ENCODE peak calls at places on chromosomes 6 and 20, in ten cellular contexts. One of them, this sample, is unnamed. For H3K27me3, the result is how much of the 10 kb centered on the place peaks cover.

GRCh38 chr6:6730831-6731230 is 142.3 kb downstream of the LY86 start:
- DNase-seq in prostate gland: no peak
- DNase-seq in upper lobe of right lung: no peak
- DNase-seq in PC-9: peak
- DNase-seq in sigmoid colon: peak
- DNase-seq in PC-3: peak
- DNase-seq in colonic mucosa: no peak
- DNase-seq in transverse colon: no peak
- DNase-seq in IMR-90: peak
- DNase-seq in CD8-positive, alpha-beta T cell: no peak
- DNase-seq in this sample: peak

GRCh38 chr6:168441434-168442391 is 729 bp downstream of the SMOC2 start:
- DNase-seq in prostate gland: no peak
- DNase-seq in upper lobe of right lung: no peak
- DNase-seq in PC-9: no peak
- DNase-seq in sigmoid colon: no peak
- DNase-seq in PC-3: no peak
- DNase-seq in colonic mucosa: no peak
- DNase-seq in transverse colon: no peak
- DNase-seq in IMR-90: no peak
- DNase-seq in CD8-positive, alpha-beta T cell: no peak
- DNase-seq in this sample: no peak

GRCh38 chr6:24403501-24403824 is 727 bp downstream of the MRS2 start:
- DNase-seq in prostate gland: no peak
- DNase-seq in upper lobe of right lung: no peak
- DNase-seq in PC-9: no peak
- DNase-seq in sigmoid colon: no peak
- DNase-seq in PC-3: no peak
- DNase-seq in colonic mucosa: no peak
- DNase-seq in transverse colon: no peak
- DNase-seq in IMR-90: no peak
- DNase-seq in CD8-positive, alpha-beta T cell: no peak
- DNase-seq in this sample: no peak

GRCh38 chr20:63693079-63693974 is 3.1 kb upstream of the TNFRSF6B start:
- DNase-seq in prostate gland: no peak
- DNase-seq in upper lobe of right lung: no peak
- DNase-seq in PC-9: no peak
- DNase-seq in sigmoid colon: peak
- DNase-seq in PC-3: no peak
- DNase-seq in colonic mucosa: no peak
- DNase-seq in transverse colon: no peak
- DNase-seq in IMR-90: no peak
- DNase-seq in CD8-positive, alpha-beta T cell: no peak
- DNase-seq in this sample: no peak

GRCh38 chr20:57238089-57238488 is 28.4 kb downstream of the BMP7 start:
- DNase-seq in prostate gland: no peak
- DNase-seq in upper lobe of right lung: no peak
- DNase-seq in PC-9: no peak
- DNase-seq in sigmoid colon: no peak
- DNase-seq in PC-3: no peak
- DNase-seq in colonic mucosa: no peak
- DNase-seq in transverse colon: no peak
- DNase-seq in IMR-90: no peak
- DNase-seq in CD8-positive, alpha-beta T cell: no peak
- DNase-seq in this sample: no peak

GRCh38 chr6:34982424-34982852 is 93.4 kb downstream of the ANKS1A start:
- DNase-seq in prostate gland: no peak
- DNase-seq in upper lobe of right lung: no peak
- DNase-seq in PC-9: no peak
- DNase-seq in sigmoid colon: no peak
- DNase-seq in PC-3: peak
- DNase-seq in colonic mucosa: no peak
- DNase-seq in transverse colon: no peak
- DNase-seq in IMR-90: peak
- DNase-seq in CD8-positive, alpha-beta T cell: no peak
- DNase-seq in this sample: no peak

GRCh38 chr6:52512199-52512598 is 64.7 kb downstream of the TRAM2 start:
- DNase-seq in prostate gland: no peak
- DNase-seq in upper lobe of right lung: no peak
- DNase-seq in PC-9: peak
- DNase-seq in sigmoid colon: peak
- DNase-seq in PC-3: peak
- DNase-seq in colonic mucosa: no peak
- DNase-seq in transverse colon: peak
- DNase-seq in IMR-90: peak
- DNase-seq in CD8-positive, alpha-beta T cell: no peak
- DNase-seq in this sample: peak

GRCh38 chr6:55182016-55182650 is 7.8 kb downstream of the HCRTR2 start:
- DNase-seq in prostate gland: no peak
- DNase-seq in upper lobe of right lung: no peak
- DNase-seq in PC-9: no peak
- DNase-seq in sigmoid colon: no peak
- DNase-seq in PC-3: no peak
- DNase-seq in colonic mucosa: no peak
- DNase-seq in transverse colon: no peak
- DNase-seq in IMR-90: no peak
- DNase-seq in CD8-positive, alpha-beta T cell: no peak
- DNase-seq in this sample: peak

GRCh38 chr6:91486200-91486599 is 899.3 kb upstream of the MAP3K7 start:
- DNase-seq in prostate gland: no peak
- DNase-seq in upper lobe of right lung: no peak
- DNase-seq in PC-9: no peak
- DNase-seq in sigmoid colon: no peak
- DNase-seq in PC-3: no peak
- DNase-seq in colonic mucosa: no peak
- DNase-seq in transverse colon: no peak
- DNase-seq in IMR-90: no peak
- DNase-seq in CD8-positive, alpha-beta T cell: no peak
- DNase-seq in this sample: no peak

GRCh38 chr20:19260412-19261090 is 48.1 kb downstream of the SLC24A3 start:
- DNase-seq in prostate gland: no peak
- DNase-seq in upper lobe of right lung: no peak
- DNase-seq in PC-9: no peak
- DNase-seq in sigmoid colon: no peak
- DNase-seq in PC-3: no peak
- DNase-seq in colonic mucosa: no peak
- DNase-seq in transverse colon: no peak
- DNase-seq in IMR-90: no peak
- DNase-seq in CD8-positive, alpha-beta T cell: no peak
- DNase-seq in this sample: peak

GRCh38 chr6:16639689-16640480 is 121.4 kb downstream of the ATXN1 start:
- DNase-seq in prostate gland: no peak
- DNase-seq in upper lobe of right lung: no peak
- DNase-seq in PC-9: no peak
- DNase-seq in sigmoid colon: no peak
- DNase-seq in PC-3: peak
- DNase-seq in colonic mucosa: no peak
- DNase-seq in transverse colon: no peak
- DNase-seq in IMR-90: peak
- DNase-seq in CD8-positive, alpha-beta T cell: no peak
- DNase-seq in this sample: peak

GRCh38 chr6:111253999-111254778 is 166.9 kb downstream of the SLC16A10 start:
- DNase-seq in prostate gland: no peak
- DNase-seq in upper lobe of right lung: no peak
- DNase-seq in PC-9: no peak
- DNase-seq in sigmoid colon: no peak
- DNase-seq in PC-3: no peak
- DNase-seq in colonic mucosa: no peak
- DNase-seq in transverse colon: no peak
- DNase-seq in IMR-90: no peak
- DNase-seq in CD8-positive, alpha-beta T cell: no peak
- DNase-seq in this sample: no peak

GRCh38 chr20:36051318-36052116 is 83.1 kb downstream of the CNBD2 start:
- DNase-seq in prostate gland: no peak
- DNase-seq in upper lobe of right lung: no peak
- DNase-seq in PC-9: no peak
- DNase-seq in sigmoid colon: no peak
- DNase-seq in PC-3: no peak
- DNase-seq in colonic mucosa: no peak
- DNase-seq in transverse colon: no peak
- DNase-seq in IMR-90: no peak
- DNase-seq in CD8-positive, alpha-beta T cell: no peak
- DNase-seq in this sample: no peak

GRCh38 chr6:73418081-73418741 is 23.6 kb downstream of the DDX43 start:
- DNase-seq in prostate gland: no peak
- DNase-seq in upper lobe of right lung: no peak
- DNase-seq in PC-9: no peak
- DNase-seq in sigmoid colon: no peak
- DNase-seq in PC-3: no peak
- DNase-seq in colonic mucosa: no peak
- DNase-seq in transverse colon: no peak
- DNase-seq in IMR-90: peak
- DNase-seq in CD8-positive, alpha-beta T cell: no peak
- DNase-seq in this sample: no peak

GRCh38 chr6:26089272-26089671 is 2.0 kb downstream of the HFE start:
- DNase-seq in prostate gland: no peak
- DNase-seq in upper lobe of right lung: no peak
- DNase-seq in PC-9: no peak
- DNase-seq in sigmoid colon: peak
- DNase-seq in PC-3: no peak
- DNase-seq in colonic mucosa: no peak
- DNase-seq in transverse colon: peak
- DNase-seq in IMR-90: no peak
- DNase-seq in CD8-positive, alpha-beta T cell: no peak
- DNase-seq in this sample: no peak

DNA sequence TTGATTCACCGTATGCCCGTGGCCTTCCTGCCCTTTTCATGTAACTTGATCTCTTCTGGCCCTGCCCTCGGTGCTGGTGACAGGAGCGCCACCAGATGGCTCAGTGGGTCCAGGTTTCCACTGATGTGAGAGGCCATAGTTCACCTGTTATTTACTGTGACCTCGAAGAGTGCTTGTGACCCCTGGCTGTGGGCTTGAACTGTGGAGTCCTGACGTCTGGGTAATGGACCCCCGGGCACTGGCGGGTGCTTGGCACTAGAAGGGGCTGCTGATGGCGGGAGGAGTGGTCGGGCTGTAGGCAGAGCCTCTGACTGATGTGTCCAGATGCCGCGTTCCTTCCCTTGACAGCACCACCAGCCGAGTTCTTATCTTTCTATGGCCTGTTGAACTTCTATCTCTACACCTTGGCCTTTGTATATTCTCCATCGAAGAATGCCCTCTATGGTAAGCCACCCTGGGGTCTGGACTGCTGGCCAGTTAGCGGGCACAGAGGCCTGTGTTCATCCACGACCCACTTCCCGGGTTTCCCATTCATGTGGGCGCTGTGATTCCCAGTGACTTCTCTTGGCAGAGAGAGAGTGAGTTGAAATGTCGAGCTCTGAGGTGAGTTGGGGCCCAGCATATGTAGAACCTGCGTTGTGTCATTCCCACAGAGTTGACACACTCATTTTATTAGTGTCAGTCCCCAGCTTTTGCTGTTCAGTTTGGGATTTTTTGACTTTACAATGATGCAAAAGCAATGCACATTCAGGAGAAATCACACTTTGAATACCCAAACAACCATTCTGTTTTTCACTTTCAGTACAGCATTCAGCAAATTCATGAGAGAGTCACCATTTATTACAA is 14.9 kb downstream of the DYNLT1 start:
- DNase-seq in prostate gland: no peak
- DNase-seq in upper lobe of right lung: peak
- DNase-seq in PC-9: no peak
- DNase-seq in sigmoid colon: no peak
- DNase-seq in PC-3: peak
- DNase-seq in colonic mucosa: peak
- DNase-seq in transverse colon: no peak
- DNase-seq in IMR-90: no peak
- DNase-seq in CD8-positive, alpha-beta T cell: peak
- DNase-seq in this sample: no peak
- TF ChIP-seq CTCF in prostate gland: no peak
- TF ChIP-seq CTCF in upper lobe of right lung: peak
- TF ChIP-seq CTCF in PC-9: peak
- TF ChIP-seq CTCF in sigmoid colon: no peak
- TF ChIP-seq CTCF in PC-3: peak
- TF ChIP-seq CTCF in colonic mucosa: no peak
- TF ChIP-seq CTCF in transverse colon: no peak
- TF ChIP-seq CTCF in IMR-90: peak
- TF ChIP-seq CTCF in CD8-positive, alpha-beta T cell: peak
- TF ChIP-seq CTCF in this sample: peak

GRCh38 chr20:62470003-62470402 is 5.8 kb downstream of the GATA5 start:
- DNase-seq in prostate gland: no peak
- DNase-seq in upper lobe of right lung: no peak
- DNase-seq in PC-9: no peak
- DNase-seq in sigmoid colon: no peak
- DNase-seq in PC-3: no peak
- DNase-seq in colonic mucosa: no peak
- DNase-seq in transverse colon: no peak
- DNase-seq in IMR-90: no peak
- DNase-seq in CD8-positive, alpha-beta T cell: no peak
- DNase-seq in this sample: no peak
- H3K27me3 ChIP-seq in prostate gland: under half
- H3K27me3 ChIP-seq in upper lobe of right lung: under half
- H3K27me3 ChIP-seq in PC-9: under half
- H3K27me3 ChIP-seq in sigmoid colon: under half
- H3K27me3 ChIP-seq in PC-3: under half
- H3K27me3 ChIP-seq in colonic mucosa: under half
- H3K27me3 ChIP-seq in transverse colon: half or more
- H3K27me3 ChIP-seq in IMR-90: half or more
- H3K27me3 ChIP-seq in CD8-positive, alpha-beta T cell: under half
- H3K27me3 ChIP-seq in this sample: half or more

GRCh38 chr6:160679402-160679769 is 15.3 kb upstream of the LPA start:
- DNase-seq in prostate gland: peak
- DNase-seq in upper lobe of right lung: peak
- DNase-seq in PC-9: no peak
- DNase-seq in sigmoid colon: no peak
- DNase-seq in PC-3: no peak
- DNase-seq in colonic mucosa: no peak
- DNase-seq in transverse colon: no peak
- DNase-seq in IMR-90: no peak
- DNase-seq in CD8-positive, alpha-beta T cell: no peak
- DNase-seq in this sample: no peak
- TF ChIP-seq CTCF in prostate gland: peak
- TF ChIP-seq CTCF in upper lobe of right lung: peak
- TF ChIP-seq CTCF in PC-9: no peak
- TF ChIP-seq CTCF in sigmoid colon: no peak
- TF ChIP-seq CTCF in PC-3: no peak
- TF ChIP-seq CTCF in colonic mucosa: no peak
- TF ChIP-seq CTCF in transverse colon: no peak
- TF ChIP-seq CTCF in IMR-90: no peak
- TF ChIP-seq CTCF in CD8-positive, alpha-beta T cell: no peak
- TF ChIP-seq CTCF in this sample: peak

DNA sequence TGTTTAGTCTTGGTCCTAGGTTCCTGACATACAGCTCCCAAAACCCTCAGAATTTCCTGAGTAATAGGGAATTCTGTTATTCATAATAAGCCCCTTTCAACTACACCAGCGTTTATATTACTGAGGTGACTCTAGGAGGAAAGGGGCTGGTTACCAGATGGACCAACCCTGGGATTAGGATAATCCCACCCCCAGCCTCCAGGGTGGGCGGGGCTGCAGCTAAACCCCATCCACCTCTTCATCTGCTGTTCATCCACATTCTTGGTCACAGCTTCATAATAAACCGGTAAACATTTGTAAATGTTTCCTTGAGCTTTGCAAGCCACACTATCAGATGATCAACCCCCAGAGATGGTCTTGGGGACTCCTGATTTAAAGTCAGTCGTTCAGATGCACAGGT is 38.3 kb downstream of the NINL start:
- DNase-seq in prostate gland: no peak
- DNase-seq in upper lobe of right lung: no peak
- DNase-seq in PC-9: no peak
- DNase-seq in sigmoid colon: no peak
- DNase-seq in PC-3: no peak
- DNase-seq in colonic mucosa: no peak
- DNase-seq in transverse colon: no peak
- DNase-seq in IMR-90: no peak
- DNase-seq in CD8-positive, alpha-beta T cell: no peak
- DNase-seq in this sample: no peak
- H3K27me3 ChIP-seq in prostate gland: under half
- H3K27me3 ChIP-seq in upper lobe of right lung: under half
- H3K27me3 ChIP-seq in PC-9: under half
- H3K27me3 ChIP-seq in sigmoid colon: under half
- H3K27me3 ChIP-seq in PC-3: under half
- H3K27me3 ChIP-seq in colonic mucosa: under half
- H3K27me3 ChIP-seq in transverse colon: under half
- H3K27me3 ChIP-seq in IMR-90: under half
- H3K27me3 ChIP-seq in CD8-positive, alpha-beta T cell: under half
- H3K27me3 ChIP-seq in this sample: under half

This sample was measured in foreskin keratinocyte.